ENCODE peak calls at places on chromosomes 7 and 10, in six cellular contexts. Y is foreskin fibroblast; H is dorsolateral prefrontal cortex; K is nephron progenitor cell; L is CD4-positive, CD25-positive, alpha-beta regulatory T cell; V is ecto neural progenitor cell. P is an unnamed sample.

GRCh38 chr10:103574116-103575061 is 80.9 kb downstream of the NEURL1 start:
- DNase-seq in Y (no peak), H (no peak), K (no peak), L (no peak), V (no peak), P (no peak)

GRCh38 chr10:5665380-5666323 is 743 bp downstream of the ASB13 start:
- DNase-seq in Y (peak), H (peak), K (no peak), L (peak), V (no peak), P (peak)

GRCh38 chr7:130277763-130278643 is 11.3 kb downstream of the CPA2 start:
- DNase-seq in Y (peak), H (peak), K (peak), L (no peak), V (peak), P (peak)

GRCh38 chr10:93160829-93161228 is 87.1 kb downstream of the CYP26A1 start:
- DNase-seq in Y (peak), H (no peak), K (no peak), L (no peak), V (no peak), P (no peak)

GRCh38 chr10:61487506-61487905 is 34.3 kb upstream of the TMEM26 start:
- DNase-seq in Y (peak), H (no peak), K (no peak), L (no peak), V (no peak), P (no peak)

GRCh38 chr7:126685596-126685995 is 567.1 kb downstream of the GRM8 start:
- DNase-seq in Y (no peak), H (no peak), K (no peak), L (no peak), V (no peak), P (no peak)

GRCh38 chr7:14219125-14219524 is 229.7 kb upstream of the ETV1 start:
- DNase-seq in Y (peak), H (no peak), K (no peak), L (no peak), V (no peak), P (no peak)

GRCh38 chr7:152180587-152180986 is 155.1 kb downstream of the GALNT11 start:
- DNase-seq in Y (no peak), H (no peak), K (no peak), L (no peak), V (no peak), P (no peak)

GRCh38 chr7:44972562-44972961 is 6.3 kb downstream of the MYO1G start:
- DNase-seq in Y (no peak), H (no peak), K (no peak), L (no peak), V (no peak), P (no peak)

GRCh38 chr10:21399392-21400015 is 126.0 kb downstream of the SKIDA1 start:
- DNase-seq in Y (peak), H (no peak), K (no peak), L (no peak), V (no peak), P (no peak)

GRCh38 chr10:131825960-131826650 is 74.7 kb upstream of the PPP2R2D start:
- DNase-seq in Y (no peak), H (no peak), K (no peak), L (no peak), V (no peak), P (no peak)

GRCh38 chr10:131018886-131019500 is 292.5 kb downstream of the TCERG1L start:
- DNase-seq in Y (no peak), H (no peak), K (no peak), L (no peak), V (no peak), P (no peak)

GRCh38 chr10:94725871-94726270 is 36.6 kb upstream of the CYP2C19 start:
- DNase-seq in Y (peak), H (no peak), K (no peak), L (no peak), V (no peak), P (no peak)

GRCh38 chr10:72322280-72323058 is 32.2 kb downstream of the DNAJB12 start:
- DNase-seq in Y (no peak), H (no peak), K (no peak), L (peak), V (no peak), P (no peak)

GRCh38 chr7:151051108-151051507 is 2.8 kb downstream of the ASIC3 start:
- DNase-seq in Y (peak), H (peak), K (peak), L (peak), V (peak), P (no peak)

GRCh38 chr10:79311581-79312407 is 35.5 kb upstream of the PPIF start:
- DNase-seq in Y (no peak), H (no peak), K (no peak), L (no peak), V (no peak), P (no peak)

GRCh38 chr10:133375357-133376115 is 2.4 kb upstream of the ECHS1 start:
- DNase-seq in Y (no peak), H (no peak), K (no peak), L (no peak), V (no peak), P (no peak)

GRCh38 chr10:131253931-131254865 is 57.3 kb downstream of the TCERG1L start:
- DNase-seq in Y (no peak), H (no peak), K (no peak), L (no peak), V (no peak), P (no peak)

GRCh38 chr7:38190010-38190409 is 12.0 kb downstream of the STARD3NL start:
- DNase-seq in Y (peak), H (no peak), K (no peak), L (no peak), V (no peak), P (no peak)

GRCh38 chr7:39137480-39137879 is 159.8 kb downstream of the POU6F2 start:
- DNase-seq in Y (no peak), H (no peak), K (no peak), L (no peak), V (no peak), P (no peak)

GRCh38 chr7:131188367-131189339 is 139.0 kb upstream of the MKLN1 start:
- DNase-seq in Y (peak), H (no peak), K (no peak), L (peak), V (no peak), P (no peak)

GRCh38 chr10:132810141-132810806 is 24.3 kb upstream of the NKX6-2 start:
- DNase-seq in Y (no peak), H (no peak), K (no peak), L (no peak), V (no peak), P (no peak)

GRCh38 chr7:78734626-78735025 is 718.8 kb downstream of the MAGI2 start:
- DNase-seq in Y (peak), H (no peak), K (no peak), L (no peak), V (no peak), P (no peak)

GRCh38 chr7:11328309-11328708 is 354.6 kb downstream of the PHF14 start:
- DNase-seq in Y (no peak), H (no peak), K (no peak), L (no peak), V (no peak), P (no peak)

GRCh38 chr10:115856580-115856979 is 416.4 kb downstream of the GFRA1 start:
- DNase-seq in Y (no peak), H (no peak), K (no peak), L (no peak), V (peak), P (no peak)

GRCh38 chr10:21314234-21314633 is 211.2 kb downstream of the SKIDA1 start:
- DNase-seq in Y (no peak), H (no peak), K (no peak), L (no peak), V (no peak), P (no peak)

GRCh38 chr10:29009464-29009863 is 279.4 kb upstream of the LYZL1 start:
- DNase-seq in Y (no peak), H (no peak), K (no peak), L (no peak), V (no peak), P (no peak)